ENCODE peak calls at places on chromosome 9, in five cellular contexts. One of them, this sample, is unnamed.

GRCh38 chr9:98333703-98334582 is 78.5 kb upstream of the TBC1D2 start:
- DNase-seq in left lobe of liver: no peak
- DNase-seq in iris pigment epithelial cell: peak
- DNase-seq in pancreas: no peak
- DNase-seq in HEK293T: no peak
- DNase-seq in this sample: no peak

GRCh38 chr9:26175264-26175663 is 497.0 kb upstream of the TUSC1 start:
- DNase-seq in left lobe of liver: no peak
- DNase-seq in iris pigment epithelial cell: no peak
- DNase-seq in pancreas: no peak
- DNase-seq in HEK293T: no peak
- DNase-seq in this sample: no peak

GRCh38 chr9:109310486-109310901 is 10.4 kb downstream of the EPB41L4B start:
- DNase-seq in left lobe of liver: no peak
- DNase-seq in iris pigment epithelial cell: peak
- DNase-seq in pancreas: no peak
- DNase-seq in HEK293T: no peak
- DNase-seq in this sample: no peak

GRCh38 chr9:135082536-135082935 is 4.9 kb upstream of the OLFM1 start:
- DNase-seq in left lobe of liver: no peak
- DNase-seq in iris pigment epithelial cell: no peak
- DNase-seq in pancreas: peak
- DNase-seq in HEK293T: no peak
- DNase-seq in this sample: no peak

GRCh38 chr9:89185980-89186379 is 7.4 kb upstream of the SHC3 start:
- DNase-seq in left lobe of liver: no peak
- DNase-seq in iris pigment epithelial cell: peak
- DNase-seq in pancreas: no peak
- DNase-seq in HEK293T: peak
- DNase-seq in this sample: no peak

GRCh38 chr9:117616436-117616835 is 87.8 kb upstream of the TLR4 start:
- DNase-seq in left lobe of liver: no peak
- DNase-seq in iris pigment epithelial cell: no peak
- DNase-seq in pancreas: no peak
- DNase-seq in HEK293T: no peak
- DNase-seq in this sample: no peak

GRCh38 chr9:123316053-123316718 is 39.8 kb upstream of the CRB2 start:
- DNase-seq in left lobe of liver: no peak
- DNase-seq in iris pigment epithelial cell: no peak
- DNase-seq in pancreas: no peak
- DNase-seq in HEK293T: no peak
- DNase-seq in this sample: no peak

GRCh38 chr9:127569819-127570401 is 42.2 kb upstream of the STXBP1 start:
- DNase-seq in left lobe of liver: no peak
- DNase-seq in iris pigment epithelial cell: no peak
- DNase-seq in pancreas: no peak
- DNase-seq in HEK293T: no peak
- DNase-seq in this sample: no peak

GRCh38 chr9:127667127-127667844 is 39.5 kb upstream of the CFAP157 start:
- DNase-seq in left lobe of liver: no peak
- DNase-seq in iris pigment epithelial cell: no peak
- DNase-seq in pancreas: no peak
- DNase-seq in HEK293T: no peak
- DNase-seq in this sample: no peak

GRCh38 chr9:93031629-93032431 is 26.7 kb upstream of the SUSD3 start:
- DNase-seq in left lobe of liver: no peak
- DNase-seq in iris pigment epithelial cell: no peak
- DNase-seq in pancreas: no peak
- DNase-seq in HEK293T: no peak
- DNase-seq in this sample: no peak

GRCh38 chr9:129586647-129587046 is 34.3 kb downstream of the C9orf50 start:
- DNase-seq in left lobe of liver: no peak
- DNase-seq in iris pigment epithelial cell: no peak
- DNase-seq in pancreas: no peak
- DNase-seq in HEK293T: no peak
- DNase-seq in this sample: no peak

GRCh38 chr9:76302543-76302942 is 91.7 kb downstream of the RFK start:
- DNase-seq in left lobe of liver: no peak
- DNase-seq in iris pigment epithelial cell: no peak
- DNase-seq in pancreas: no peak
- DNase-seq in HEK293T: no peak
- DNase-seq in this sample: no peak

GRCh38 chr9:133539434-133539833 is 4.9 kb downstream of the ADAMTSL2 start:
- DNase-seq in left lobe of liver: no peak
- DNase-seq in iris pigment epithelial cell: no peak
- DNase-seq in pancreas: no peak
- DNase-seq in HEK293T: no peak
- DNase-seq in this sample: no peak

GRCh38 chr9:114143214-114143613 is 12.1 kb upstream of the COL27A1 start:
- DNase-seq in left lobe of liver: no peak
- DNase-seq in iris pigment epithelial cell: no peak
- DNase-seq in pancreas: no peak
- DNase-seq in HEK293T: no peak
- DNase-seq in this sample: no peak

GRCh38 chr9:113997610-113998009 is 80.5 kb downstream of the AMBP start:
- DNase-seq in left lobe of liver: peak
- DNase-seq in iris pigment epithelial cell: no peak
- DNase-seq in pancreas: no peak
- DNase-seq in HEK293T: no peak
- DNase-seq in this sample: peak

GRCh38 chr9:79257215-79257614 is 314.6 kb upstream of the TLE4 start:
- DNase-seq in left lobe of liver: no peak
- DNase-seq in iris pigment epithelial cell: peak
- DNase-seq in pancreas: peak
- DNase-seq in HEK293T: peak
- DNase-seq in this sample: no peak

GRCh38 chr9:81492710-81493447 is 196.5 kb downstream of the TLE1 start:
- DNase-seq in left lobe of liver: no peak
- DNase-seq in iris pigment epithelial cell: peak
- DNase-seq in pancreas: no peak
- DNase-seq in HEK293T: no peak
- DNase-seq in this sample: no peak

GRCh38 chr9:70438341-70438924 is 24.0 kb upstream of the KLF9 start:
- DNase-seq in left lobe of liver: no peak
- DNase-seq in iris pigment epithelial cell: peak
- DNase-seq in pancreas: no peak
- DNase-seq in HEK293T: no peak
- DNase-seq in this sample: peak

GRCh38 chr9:119088002-119088401 is 281.2 kb downstream of the BRINP1 start:
- DNase-seq in left lobe of liver: no peak
- DNase-seq in iris pigment epithelial cell: no peak
- DNase-seq in pancreas: no peak
- DNase-seq in HEK293T: no peak
- DNase-seq in this sample: no peak

GRCh38 chr9:87670572-87671264 is 55.2 kb upstream of the CTSL start:
- DNase-seq in left lobe of liver: peak
- DNase-seq in iris pigment epithelial cell: no peak
- DNase-seq in pancreas: no peak
- DNase-seq in HEK293T: no peak
- DNase-seq in this sample: no peak

GRCh38 chr9:85200726-85201402 is 531.3 kb downstream of the NTRK2 start:
- DNase-seq in left lobe of liver: peak
- DNase-seq in iris pigment epithelial cell: peak
- DNase-seq in pancreas: peak
- DNase-seq in HEK293T: no peak
- DNase-seq in this sample: no peak

GRCh38 chr9:4297151-4297794 is 2.6 kb downstream of the GLIS3 start:
- DNase-seq in left lobe of liver: peak
- DNase-seq in iris pigment epithelial cell: peak
- DNase-seq in pancreas: peak
- DNase-seq in HEK293T: peak
- DNase-seq in this sample: peak

GRCh38 chr9:89533396-89534187 is 35.7 kb upstream of the SEMA4D start:
- DNase-seq in left lobe of liver: no peak
- DNase-seq in iris pigment epithelial cell: no peak
- DNase-seq in pancreas: no peak
- DNase-seq in HEK293T: no peak
- DNase-seq in this sample: no peak

GRCh38 chr9:127546125-127546832 is 65.8 kb upstream of the STXBP1 start:
- DNase-seq in left lobe of liver: no peak
- DNase-seq in iris pigment epithelial cell: no peak
- DNase-seq in pancreas: no peak
- DNase-seq in HEK293T: no peak
- DNase-seq in this sample: no peak

GRCh38 chr9:117485176-117485575 is 70.3 kb upstream of the ASTN2 start:
- DNase-seq in left lobe of liver: no peak
- DNase-seq in iris pigment epithelial cell: no peak
- DNase-seq in pancreas: no peak
- DNase-seq in HEK293T: no peak
- DNase-seq in this sample: no peak

GRCh38 chr9:35342221-35342620 is 147.7 kb upstream of the RUSC2 start:
- DNase-seq in left lobe of liver: no peak
- DNase-seq in iris pigment epithelial cell: no peak
- DNase-seq in pancreas: no peak
- DNase-seq in HEK293T: no peak
- DNase-seq in this sample: no peak

GRCh38 chr9:95003694-95004451 is 277.4 kb downstream of the AOPEP start:
- DNase-seq in left lobe of liver: no peak
- DNase-seq in iris pigment epithelial cell: peak
- DNase-seq in pancreas: peak
- DNase-seq in HEK293T: no peak
- DNase-seq in this sample: no peak

GRCh38 chr9:2177121-2177520 is 162.0 kb downstream of the SMARCA2 start:
- DNase-seq in left lobe of liver: no peak
- DNase-seq in iris pigment epithelial cell: no peak
- DNase-seq in pancreas: no peak
- DNase-seq in HEK293T: no peak
- DNase-seq in this sample: no peak

GRCh38 chr9:134391319-134392231 is 65.3 kb downstream of the RXRA start:
- DNase-seq in left lobe of liver: no peak
- DNase-seq in iris pigment epithelial cell: no peak
- DNase-seq in pancreas: no peak
- DNase-seq in HEK293T: no peak
- DNase-seq in this sample: no peak

GRCh38 chr9:136517950-136518349 is 27.9 kb downstream of the NOTCH1 start:
- DNase-seq in left lobe of liver: no peak
- DNase-seq in iris pigment epithelial cell: no peak
- DNase-seq in pancreas: no peak
- DNase-seq in HEK293T: no peak
- DNase-seq in this sample: no peak

GRCh38 chr9:110650261-110650660 is 18.3 kb upstream of the MUSK start:
- DNase-seq in left lobe of liver: no peak
- DNase-seq in iris pigment epithelial cell: peak
- DNase-seq in pancreas: no peak
- DNase-seq in HEK293T: no peak
- DNase-seq in this sample: no peak

GRCh38 chr9:96417610-96418073 is 528 bp downstream of the ZNF367 start:
- DNase-seq in left lobe of liver: peak
- DNase-seq in iris pigment epithelial cell: peak
- DNase-seq in pancreas: no peak
- DNase-seq in HEK293T: peak
- DNase-seq in this sample: peak

GRCh38 chr9:131530930-131531832 is at the start of gene UCK1:
- DNase-seq in left lobe of liver: peak
- DNase-seq in iris pigment epithelial cell: peak
- DNase-seq in pancreas: peak
- DNase-seq in HEK293T: peak
- DNase-seq in this sample: peak